ENCODE peak calls at places on chromosomes 13 and 19, in ten cellular contexts. One of them, this sample, is unnamed.

GRCh38 chr19:6743714-6744380 is 4.4 kb downstream of the TRIP10 start:
- DNase-seq in mucosa of descending colon: no peak
- DNase-seq in ovary: no peak
- DNase-seq in astrocyte of the spinal cord: peak
- DNase-seq in activated B cell treated with CpG ODN at 0.5 μM for 24 hours: no peak
- DNase-seq in cardiac fibroblast: no peak
- DNase-seq in uterus: no peak
- DNase-seq in Peyer's patch: no peak
- DNase-seq in tibial nerve: no peak
- DNase-seq in WTC11: no peak
- DNase-seq in this sample: no peak

GRCh38 chr13:28147489-28147888 is 9.1 kb downstream of the PAN3 start:
- DNase-seq in ovary: no peak
- DNase-seq in uterus: no peak
- DNase-seq in astrocyte of the spinal cord: no peak
- DNase-seq in mucosa of descending colon: no peak
- DNase-seq in Peyer's patch: no peak
- DNase-seq in activated B cell treated with CpG ODN at 0.5 μM for 24 hours: no peak
- DNase-seq in tibial nerve: no peak
- DNase-seq in WTC11: no peak
- DNase-seq in cardiac fibroblast: no peak
- DNase-seq in this sample: no peak

GRCh38 chr13:26996965-26997752 is 174.5 kb downstream of the USP12 start:
- DNase-seq in mucosa of descending colon: no peak
- DNase-seq in activated B cell treated with CpG ODN at 0.5 μM for 24 hours: no peak
- DNase-seq in ovary: no peak
- DNase-seq in Peyer's patch: no peak
- DNase-seq in cardiac fibroblast: no peak
- DNase-seq in tibial nerve: no peak
- DNase-seq in WTC11: no peak
- DNase-seq in astrocyte of the spinal cord: no peak
- DNase-seq in uterus: no peak
- DNase-seq in this sample: no peak

GRCh38 chr13:41494202-41494601 is 36.9 kb downstream of the RGCC start:
- DNase-seq in activated B cell treated with CpG ODN at 0.5 μM for 24 hours: no peak
- DNase-seq in mucosa of descending colon: no peak
- DNase-seq in Peyer's patch: no peak
- DNase-seq in uterus: no peak
- DNase-seq in tibial nerve: no peak
- DNase-seq in WTC11: no peak
- DNase-seq in ovary: no peak
- DNase-seq in cardiac fibroblast: no peak
- DNase-seq in astrocyte of the spinal cord: no peak
- DNase-seq in this sample: no peak

GRCh38 chr13:27174766-27175455 is 3.3 kb upstream of the USP12 start:
- DNase-seq in cardiac fibroblast: peak
- DNase-seq in tibial nerve: no peak
- DNase-seq in Peyer's patch: no peak
- DNase-seq in WTC11: no peak
- DNase-seq in activated B cell treated with CpG ODN at 0.5 μM for 24 hours: no peak
- DNase-seq in astrocyte of the spinal cord: no peak
- DNase-seq in mucosa of descending colon: no peak
- DNase-seq in uterus: no peak
- DNase-seq in ovary: no peak
- DNase-seq in this sample: no peak

GRCh38 chr13:25632166-25632888 is 260.6 kb downstream of the ATP8A2 start:
- DNase-seq in uterus: no peak
- DNase-seq in Peyer's patch: no peak
- DNase-seq in tibial nerve: no peak
- DNase-seq in astrocyte of the spinal cord: no peak
- DNase-seq in ovary: no peak
- DNase-seq in cardiac fibroblast: no peak
- DNase-seq in activated B cell treated with CpG ODN at 0.5 μM for 24 hours: no peak
- DNase-seq in WTC11: peak
- DNase-seq in mucosa of descending colon: no peak
- DNase-seq in this sample: no peak

GRCh38 chr13:95784161-95784880 is 107.4 kb downstream of the DNAJC3 start:
- DNase-seq in mucosa of descending colon: no peak
- DNase-seq in ovary: no peak
- DNase-seq in astrocyte of the spinal cord: peak
- DNase-seq in activated B cell treated with CpG ODN at 0.5 μM for 24 hours: no peak
- DNase-seq in WTC11: no peak
- DNase-seq in tibial nerve: no peak
- DNase-seq in cardiac fibroblast: peak
- DNase-seq in Peyer's patch: no peak
- DNase-seq in uterus: no peak
- DNase-seq in this sample: peak

GRCh38 chr19:10222201-10222890 is 8.8 kb downstream of the S1PR2 start:
- DNase-seq in mucosa of descending colon: no peak
- DNase-seq in uterus: no peak
- DNase-seq in tibial nerve: no peak
- DNase-seq in cardiac fibroblast: no peak
- DNase-seq in activated B cell treated with CpG ODN at 0.5 μM for 24 hours: no peak
- DNase-seq in Peyer's patch: no peak
- DNase-seq in WTC11: no peak
- DNase-seq in astrocyte of the spinal cord: no peak
- DNase-seq in ovary: no peak
- DNase-seq in this sample: no peak

DNA sequence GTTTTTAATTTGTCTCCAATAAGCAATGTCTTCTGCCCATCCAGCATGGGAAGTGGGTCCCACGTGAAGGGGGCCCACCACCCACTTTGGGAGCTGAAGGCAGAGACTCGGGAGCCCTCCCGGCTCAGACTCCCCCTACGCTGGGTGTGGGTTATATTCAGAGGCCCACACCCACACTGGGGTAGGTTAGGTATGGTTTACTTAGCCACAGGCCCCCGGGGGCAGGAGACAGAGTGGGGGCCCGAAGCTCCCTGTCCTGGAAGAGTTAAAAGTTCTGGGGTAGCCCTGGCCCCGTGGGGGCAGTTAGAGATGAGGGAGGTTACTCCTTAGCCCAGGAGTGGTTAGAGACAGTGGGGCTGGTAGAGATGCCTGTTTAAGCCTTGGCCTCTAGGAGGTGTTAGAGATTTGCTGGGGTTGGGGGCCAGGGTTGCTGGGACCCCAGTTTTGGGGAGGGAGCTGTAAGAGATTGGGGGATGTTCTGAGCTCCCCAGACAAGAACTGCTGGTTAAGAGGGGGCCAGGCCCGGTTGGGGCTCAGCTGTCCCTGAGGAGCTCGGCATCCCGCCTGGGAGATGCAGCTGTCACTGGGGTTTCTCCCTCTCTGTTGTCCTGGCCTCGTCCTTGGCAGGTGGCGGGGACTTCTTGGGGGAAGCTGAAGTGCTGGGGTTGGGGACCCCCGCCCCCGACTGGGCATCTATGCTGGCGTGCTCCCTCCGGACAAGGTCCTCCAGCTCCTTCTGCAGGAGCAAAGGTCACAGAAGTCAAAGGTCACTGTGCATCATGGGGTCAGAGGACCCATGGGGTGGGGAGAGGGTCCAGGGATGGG is 712 bp upstream of the RINL start:
- DNase-seq in cardiac fibroblast: no peak
- DNase-seq in astrocyte of the spinal cord: no peak
- DNase-seq in WTC11: no peak
- DNase-seq in uterus: no peak
- DNase-seq in mucosa of descending colon: no peak
- DNase-seq in ovary: no peak
- DNase-seq in activated B cell treated with CpG ODN at 0.5 μM for 24 hours: no peak
- DNase-seq in Peyer's patch: no peak
- DNase-seq in tibial nerve: no peak
- DNase-seq in this sample: no peak
- TF ChIP-seq CTCF in cardiac fibroblast: no peak
- TF ChIP-seq CTCF in astrocyte of the spinal cord: no peak
- TF ChIP-seq CTCF in WTC11: no peak
- TF ChIP-seq CTCF in uterus: no peak
- TF ChIP-seq CTCF in mucosa of descending colon: no peak
- TF ChIP-seq CTCF in ovary: no peak
- TF ChIP-seq CTCF in activated B cell treated with CpG ODN at 0.5 μM for 24 hours: no peak
- TF ChIP-seq CTCF in Peyer's patch: no peak
- TF ChIP-seq CTCF in tibial nerve: no peak
- TF ChIP-seq CTCF in this sample: no peak

GRCh38 chr19:5051619-5052018 is 82.7 kb downstream of the KDM4B start:
- DNase-seq in activated B cell treated with CpG ODN at 0.5 μM for 24 hours: no peak
- DNase-seq in astrocyte of the spinal cord: no peak
- DNase-seq in cardiac fibroblast: no peak
- DNase-seq in uterus: no peak
- DNase-seq in mucosa of descending colon: no peak
- DNase-seq in tibial nerve: no peak
- DNase-seq in WTC11: no peak
- DNase-seq in ovary: no peak
- DNase-seq in Peyer's patch: no peak
- DNase-seq in this sample: no peak

GRCh38 chr19:5052945-5053485 is 84.1 kb downstream of the KDM4B start:
- DNase-seq in activated B cell treated with CpG ODN at 0.5 μM for 24 hours: no peak
- DNase-seq in mucosa of descending colon: no peak
- DNase-seq in astrocyte of the spinal cord: no peak
- DNase-seq in WTC11: no peak
- DNase-seq in cardiac fibroblast: no peak
- DNase-seq in ovary: no peak
- DNase-seq in Peyer's patch: no peak
- DNase-seq in uterus: no peak
- DNase-seq in tibial nerve: no peak
- DNase-seq in this sample: no peak

GRCh38 chr19:5050905-5051304 is 82.0 kb downstream of the KDM4B start:
- DNase-seq in activated B cell treated with CpG ODN at 0.5 μM for 24 hours: no peak
- DNase-seq in ovary: no peak
- DNase-seq in astrocyte of the spinal cord: no peak
- DNase-seq in uterus: no peak
- DNase-seq in tibial nerve: no peak
- DNase-seq in Peyer's patch: no peak
- DNase-seq in cardiac fibroblast: no peak
- DNase-seq in WTC11: no peak
- DNase-seq in mucosa of descending colon: no peak
- DNase-seq in this sample: no peak

GRCh38 chr19:5053661-5054060 is 84.7 kb downstream of the KDM4B start:
- DNase-seq in cardiac fibroblast: no peak
- DNase-seq in WTC11: no peak
- DNase-seq in astrocyte of the spinal cord: no peak
- DNase-seq in mucosa of descending colon: no peak
- DNase-seq in ovary: no peak
- DNase-seq in tibial nerve: no peak
- DNase-seq in uterus: no peak
- DNase-seq in activated B cell treated with CpG ODN at 0.5 μM for 24 hours: no peak
- DNase-seq in Peyer's patch: no peak
- DNase-seq in this sample: no peak

DNA sequence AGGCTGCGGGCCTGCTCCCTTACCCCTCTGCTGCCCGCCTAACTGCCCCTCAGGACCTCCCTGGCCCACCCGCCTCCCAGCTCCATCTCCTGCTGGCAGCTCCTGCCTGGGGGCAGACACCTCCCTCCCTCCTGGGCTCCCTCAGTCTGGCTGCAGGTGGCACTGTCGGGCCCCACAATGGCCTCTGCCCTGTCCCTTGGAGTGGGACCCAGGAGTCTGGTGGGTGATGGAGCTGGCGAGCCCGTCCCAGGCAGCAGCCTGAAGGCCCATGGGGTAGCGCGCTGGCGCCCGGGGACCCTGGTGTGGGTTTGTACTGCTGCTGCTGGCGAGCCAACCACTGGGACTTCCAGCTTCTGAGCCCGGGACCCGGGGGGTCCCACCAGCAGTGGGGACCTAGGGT is 83.6 kb downstream of the KDM4B start:
- DNase-seq in cardiac fibroblast: no peak
- DNase-seq in mucosa of descending colon: no peak
- DNase-seq in astrocyte of the spinal cord: no peak
- DNase-seq in uterus: no peak
- DNase-seq in Peyer's patch: no peak
- DNase-seq in WTC11: peak
- DNase-seq in activated B cell treated with CpG ODN at 0.5 μM for 24 hours: no peak
- DNase-seq in tibial nerve: no peak
- DNase-seq in ovary: no peak
- DNase-seq in this sample: no peak
- TF ChIP-seq CTCF in cardiac fibroblast: peak
- TF ChIP-seq CTCF in mucosa of descending colon: no peak
- TF ChIP-seq CTCF in astrocyte of the spinal cord: peak
- TF ChIP-seq CTCF in uterus: no peak
- TF ChIP-seq CTCF in Peyer's patch: no peak
- TF ChIP-seq CTCF in WTC11: no peak
- TF ChIP-seq CTCF in activated B cell treated with CpG ODN at 0.5 μM for 24 hours: no peak
- TF ChIP-seq CTCF in tibial nerve: no peak
- TF ChIP-seq CTCF in ovary: no peak
- TF ChIP-seq CTCF in this sample: no peak

DNA sequence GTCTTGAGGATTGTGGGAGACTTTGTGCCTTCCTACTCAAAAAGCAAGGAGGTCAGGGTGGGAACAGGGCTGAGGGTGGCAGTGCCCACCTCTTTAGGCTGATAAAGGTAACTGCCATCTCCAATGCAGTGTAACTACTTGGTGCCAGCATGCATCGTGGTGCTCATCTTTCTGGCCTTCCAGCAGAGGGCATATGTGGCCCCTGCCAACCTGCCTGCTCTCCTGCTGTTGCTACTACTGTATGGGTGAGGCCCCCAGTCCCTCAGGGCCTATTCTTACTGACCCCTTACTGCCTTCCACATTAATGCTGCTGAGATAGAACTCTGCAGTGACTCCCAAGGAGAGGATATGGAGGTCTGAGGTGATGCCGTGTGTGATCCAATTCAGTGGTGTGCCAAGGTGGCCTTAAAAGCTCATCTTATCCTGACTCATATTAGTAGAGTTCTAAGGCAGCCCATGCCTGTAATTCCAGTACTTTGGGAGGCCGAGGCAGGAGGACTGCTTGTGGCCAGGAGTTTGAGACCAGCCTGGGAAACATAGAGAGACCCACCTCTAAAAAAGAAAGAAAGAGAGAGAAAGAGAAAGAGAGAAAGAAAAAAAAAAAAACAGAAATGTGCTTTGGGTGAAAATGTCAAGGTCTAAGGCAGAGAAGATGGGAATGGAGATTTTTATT is 9.6 kb upstream of the ARHGAP45 start:
- DNase-seq in tibial nerve: no peak
- DNase-seq in ovary: no peak
- DNase-seq in Peyer's patch: no peak
- DNase-seq in WTC11: no peak
- DNase-seq in activated B cell treated with CpG ODN at 0.5 μM for 24 hours: no peak
- DNase-seq in cardiac fibroblast: peak
- DNase-seq in uterus: no peak
- DNase-seq in astrocyte of the spinal cord: peak
- DNase-seq in mucosa of descending colon: peak
- DNase-seq in this sample: no peak
- TF ChIP-seq CTCF in tibial nerve: no peak
- TF ChIP-seq CTCF in ovary: no peak
- TF ChIP-seq CTCF in Peyer's patch: no peak
- TF ChIP-seq CTCF in WTC11: no peak
- TF ChIP-seq CTCF in activated B cell treated with CpG ODN at 0.5 μM for 24 hours: no peak
- TF ChIP-seq CTCF in cardiac fibroblast: no peak
- TF ChIP-seq CTCF in uterus: no peak
- TF ChIP-seq CTCF in astrocyte of the spinal cord: no peak
- TF ChIP-seq CTCF in mucosa of descending colon: no peak
- TF ChIP-seq CTCF in this sample: no peak

DNA sequence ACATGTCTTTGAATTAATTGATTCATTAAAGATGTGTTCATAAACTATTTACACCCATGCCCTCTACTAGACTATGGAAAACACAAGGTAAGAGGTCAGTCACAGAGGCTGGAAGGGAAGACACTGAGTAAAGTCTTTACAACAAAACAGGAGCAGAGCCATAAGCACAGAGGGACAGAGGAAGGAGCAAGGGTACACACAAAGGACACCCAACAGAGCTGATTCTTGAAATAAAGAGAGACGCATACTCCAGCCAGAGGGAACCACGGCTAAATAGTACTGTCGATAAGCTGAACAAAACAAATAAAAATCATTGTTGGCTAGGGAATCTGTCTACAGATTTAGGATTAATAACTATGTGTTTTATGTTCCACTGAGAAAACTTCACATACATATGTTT is 289.2 kb downstream of the EFNB2 start:
- DNase-seq in mucosa of descending colon: no peak
- DNase-seq in WTC11: no peak
- DNase-seq in uterus: no peak
- DNase-seq in Peyer's patch: no peak
- DNase-seq in activated B cell treated with CpG ODN at 0.5 μM for 24 hours: no peak
- DNase-seq in ovary: no peak
- DNase-seq in astrocyte of the spinal cord: peak
- DNase-seq in tibial nerve: no peak
- DNase-seq in cardiac fibroblast: no peak
- DNase-seq in this sample: no peak
- TF ChIP-seq CTCF in mucosa of descending colon: no peak
- TF ChIP-seq CTCF in WTC11: no peak
- TF ChIP-seq CTCF in uterus: no peak
- TF ChIP-seq CTCF in Peyer's patch: no peak
- TF ChIP-seq CTCF in activated B cell treated with CpG ODN at 0.5 μM for 24 hours: no peak
- TF ChIP-seq CTCF in ovary: no peak
- TF ChIP-seq CTCF in astrocyte of the spinal cord: no peak
- TF ChIP-seq CTCF in tibial nerve: no peak
- TF ChIP-seq CTCF in cardiac fibroblast: no peak
- TF ChIP-seq CTCF in this sample: no peak

This sample was measured in AG09319.